ENCODE peak calls at places on chromosomes 7 and 10, in nine cellular contexts. N is endodermal cell; Z is NCI-H2107; T is activated CD4-positive, alpha-beta T cell treated with anti-CD3 and anti-CD28 coated beads, Interleukin-2, amount 10 ng/mL, durations not matched to agents 7 days and 5 days; F is bronchial epithelial cell; I is left ventricle myocardium inferior; P is transverse colon; E is AG09309; Q is stimulated activated CD4-positive, alpha-beta T cell treated with anti-CD3 and anti-CD28 coated beads, Interleukin-4, amount 100 ng/mL, for 4 hours. D is an unnamed sample.

GRCh38 chr7:43379197-43379596 is 203.7 kb upstream of the STK17A start:
- DNase-seq in I (no peak), T (no peak), E (no peak), Q (no peak), N (no peak), Z (no peak), F (no peak), P (no peak), D (no peak)

GRCh38 chr7:93981480-93981874 is 22.7 kb downstream of the BET1 start:
- DNase-seq in F (no peak), E (no peak), I (no peak), P (no peak), T (no peak), Z (no peak), Q (no peak), N (peak), D (no peak)

GRCh38 chr10:97185326-97186058 is at the start of gene SLIT1:
- DNase-seq in P (no peak), T (no peak), Z (no peak), N (peak), E (no peak), F (no peak), Q (no peak), I (no peak), D (no peak)

GRCh38 chr7:124813962-124814798 is 48.6 kb upstream of the GPR37 start:
- DNase-seq in N (no peak), E (no peak), Q (no peak), Z (no peak), I (no peak), P (no peak), F (peak), T (no peak), D (no peak)

GRCh38 chr7:33501368-33501767 is 372.0 kb downstream of the BBS9 start:
- DNase-seq in T (no peak), Z (no peak), F (no peak), I (no peak), E (no peak), P (no peak), N (no peak), Q (no peak), D (no peak)

GRCh38 chr10:32950457-32951109 is 7.4 kb downstream of the ITGB1 start:
- DNase-seq in F (no peak), Q (no peak), T (no peak), Z (no peak), I (no peak), N (no peak), P (no peak), E (no peak), D (no peak)

GRCh38 chr7:51133992-51134391 is 182.6 kb downstream of the COBL start:
- DNase-seq in E (no peak), T (no peak), Q (no peak), F (no peak), N (no peak), I (no peak), Z (no peak), P (no peak), D (no peak)

GRCh38 chr10:6601224-6601805 is 21.2 kb upstream of the PRKCQ start:
- DNase-seq in P (no peak), N (no peak), I (no peak), T (peak), Z (no peak), F (no peak), Q (peak), E (no peak), D (no peak)

GRCh38 chr10:122487231-122487765 is 25.9 kb downstream of the HTRA1 start:
- DNase-seq in P (peak), T (no peak), Q (no peak), I (no peak), N (no peak), Z (peak), E (no peak), F (peak), D (no peak)

GRCh38 chr7:157633465-157634185 is 296.8 kb downstream of the DNAJB6 start:
- DNase-seq in P (no peak), Z (no peak), N (peak), T (no peak), E (no peak), Q (no peak), F (no peak), I (no peak), D (no peak)

GRCh38 chr10:86968994-86969355 is 693 bp downstream of the ADIRF start:
- DNase-seq in F (no peak), T (no peak), E (no peak), I (peak), Q (no peak), P (no peak), Z (no peak), N (no peak), D (no peak)

GRCh38 chr10:73586583-73586984 is 4.6 kb downstream of the USP54 start:
- DNase-seq in I (no peak), N (no peak), Q (no peak), F (peak), Z (no peak), P (peak), T (no peak), E (peak), D (no peak)

GRCh38 chr10:62224606-62225005 is 44.0 kb downstream of the RTKN2 start:
- DNase-seq in I (no peak), Z (no peak), F (peak), P (no peak), T (no peak), N (peak), Q (no peak), E (peak), D (no peak)

GRCh38 chr7:120926943-120927346 is 23.6 kb upstream of the ING3 start:
- DNase-seq in P (no peak), I (no peak), T (no peak), Q (no peak), Z (no peak), N (peak), E (no peak), F (peak), D (no peak)

GRCh38 chr10:2543974-2544373 is 523.4 kb upstream of the PFKP start:
- DNase-seq in E (no peak), I (no peak), F (no peak), T (no peak), Q (no peak), Z (no peak), N (no peak), P (no peak), D (no peak)

GRCh38 chr10:16689227-16689626 is 128.0 kb downstream of the RSU1 start:
- DNase-seq in Q (no peak), N (no peak), I (no peak), E (no peak), Z (no peak), P (no peak), F (no peak), T (no peak), D (no peak)

GRCh38 chr7:101125989-101126650 is 784 bp upstream of the SERPINE1 start:
- DNase-seq in Z (no peak), F (peak), T (no peak), Q (no peak), N (no peak), I (peak), E (no peak), P (peak), D (no peak)

GRCh38 chr10:103533827-103534226 is 40.3 kb downstream of the NEURL1 start:
- DNase-seq in E (no peak), T (no peak), P (no peak), N (no peak), F (no peak), Q (no peak), Z (no peak), I (no peak), D (no peak)

GRCh38 chr10:120473593-120473992 is 16.6 kb downstream of the PLPP4 start:
- DNase-seq in P (no peak), T (no peak), F (no peak), I (no peak), E (no peak), Q (no peak), N (no peak), Z (no peak), D (no peak)

GRCh38 chr7:155214328-155214986 is 83.2 kb upstream of the INSIG1 start:
- DNase-seq in I (no peak), P (no peak), F (peak), N (no peak), Z (no peak), Q (no peak), E (no peak), T (no peak), D (no peak)

GRCh38 chr7:2920956-2921708 is 77.0 kb upstream of the GNA12 start:
- DNase-seq in N (no peak), Z (no peak), F (no peak), T (no peak), E (no peak), Q (no peak), I (no peak), P (no peak), D (no peak)

GRCh38 chr10:100346765-100347567 is at the start of gene SCD:
- DNase-seq in I (peak), Z (peak), Q (peak), T (peak), F (peak), E (no peak), N (peak), P (peak), D (peak)

GRCh38 chr10:62640386-62640785 is 164.1 kb upstream of the ADO start:
- DNase-seq in Z (no peak), I (no peak), Q (no peak), P (no peak), F (peak), E (no peak), N (no peak), T (no peak), D (no peak)

GRCh38 chr10:96275685-96276418 is 4.5 kb upstream of the BLNK start:
- DNase-seq in N (no peak), E (no peak), I (peak), Z (no peak), Q (no peak), T (no peak), P (peak), F (peak), D (no peak)

GRCh38 chr7:46355331-46355730 is 434.3 kb upstream of the IGFBP3 start:
- DNase-seq in F (no peak), E (no peak), N (no peak), Z (no peak), Q (no peak), T (no peak), P (no peak), I (no peak), D (no peak)

GRCh38 chr10:70745555-70745954 is 39.6 kb downstream of the TBATA start:
- DNase-seq in Q (no peak), T (no peak), E (no peak), Z (no peak), F (no peak), N (no peak), I (no peak), P (no peak), D (no peak)

GRCh38 chr7:4069268-4070095 is 612.6 kb upstream of the FOXK1 start:
- DNase-seq in I (no peak), Q (no peak), E (no peak), F (no peak), T (no peak), N (peak), P (no peak), Z (no peak), D (no peak)

GRCh38 chr10:59823111-59823510 is 69.9 kb upstream of the MRLN start:
- DNase-seq in F (no peak), Q (no peak), P (no peak), E (no peak), N (no peak), I (no peak), Z (no peak), T (no peak), D (no peak)